ENCODE peak calls at places on chromosomes 3 and 15, in four cellular contexts. One of them, this sample, is unnamed.

GRCh38 chr3:189826566-189826965 is 195.4 kb downstream of the TP63 start:
- DNase-seq in HepG2: no peak
- DNase-seq in NT2/D1: no peak
- DNase-seq in H1: no peak
- DNase-seq in this sample: no peak

GRCh38 chr3:127679534-127680145 is 6.9 kb downstream of the ABTB1 start:
- DNase-seq in NT2/D1: no peak
- DNase-seq in H1: peak
- DNase-seq in HepG2: no peak
- DNase-seq in this sample: no peak

GRCh38 chr3:123290962-123291361 is 89.2 kb downstream of the SEC22A start:
- DNase-seq in HepG2: no peak
- DNase-seq in NT2/D1: no peak
- DNase-seq in H1: no peak
- DNase-seq in this sample: no peak

GRCh38 chr15:52745326-52746161 is 44.6 kb downstream of the ONECUT1 start:
- DNase-seq in NT2/D1: peak
- DNase-seq in H1: peak
- DNase-seq in HepG2: no peak
- DNase-seq in this sample: no peak

GRCh38 chr3:165526367-165526766 is 310.9 kb downstream of the BCHE start:
- DNase-seq in H1: no peak
- DNase-seq in NT2/D1: no peak
- DNase-seq in HepG2: no peak
- DNase-seq in this sample: no peak

GRCh38 chr15:90818251-90819210 is 49.9 kb upstream of the FURIN start:
- DNase-seq in NT2/D1: no peak
- DNase-seq in HepG2: peak
- DNase-seq in H1: peak
- DNase-seq in this sample: no peak

GRCh38 chr3:15556512-15556911 is 35.0 kb upstream of the COLQ start:
- DNase-seq in NT2/D1: no peak
- DNase-seq in HepG2: no peak
- DNase-seq in H1: no peak
- DNase-seq in this sample: no peak

GRCh38 chr15:90351479-90352108 is 490 bp upstream of the ZNF774 start:
- DNase-seq in HepG2: no peak
- DNase-seq in NT2/D1: no peak
- DNase-seq in H1: peak
- DNase-seq in this sample: no peak

GRCh38 chr15:88900309-88900981 is 5.1 kb upstream of the HAPLN3 start:
- DNase-seq in H1: no peak
- DNase-seq in HepG2: no peak
- DNase-seq in NT2/D1: no peak
- DNase-seq in this sample: no peak

GRCh38 chr3:148697311-148698189 is at the start of gene AGTR1:
- DNase-seq in HepG2: no peak
- DNase-seq in NT2/D1: peak
- DNase-seq in H1: peak
- DNase-seq in this sample: peak

GRCh38 chr15:63038926-63039673 is 3.4 kb upstream of the TPM1 start:
- DNase-seq in HepG2: no peak
- DNase-seq in NT2/D1: no peak
- DNase-seq in H1: no peak
- DNase-seq in this sample: no peak

GRCh38 chr15:63035977-63036376 is 6.6 kb upstream of the TPM1 start:
- DNase-seq in NT2/D1: no peak
- DNase-seq in HepG2: no peak
- DNase-seq in H1: no peak
- DNase-seq in this sample: no peak

GRCh38 chr15:63040509-63040908 is 2.0 kb upstream of the TPM1 start:
- DNase-seq in H1: no peak
- DNase-seq in NT2/D1: no peak
- DNase-seq in HepG2: no peak
- DNase-seq in this sample: no peak

GRCh38 chr15:63039811-63040210 is 2.7 kb upstream of the TPM1 start:
- DNase-seq in NT2/D1: no peak
- DNase-seq in H1: no peak
- DNase-seq in HepG2: no peak
- DNase-seq in this sample: no peak

GRCh38 chr15:63037996-63038720 is 4.4 kb upstream of the TPM1 start:
- DNase-seq in H1: no peak
- DNase-seq in NT2/D1: no peak
- DNase-seq in HepG2: no peak
- DNase-seq in this sample: no peak
- TF ChIP-seq SUZ12 in H1: no peak
- TF ChIP-seq SUZ12 in NT2/D1: no peak
- TF ChIP-seq SUZ12 in HepG2: no peak
- TF ChIP-seq SUZ12 in this sample: no peak

GRCh38 chr3:135840436-135840835 is 125.1 kb upstream of the PPP2R3A start:
- DNase-seq in NT2/D1: no peak
- DNase-seq in HepG2: no peak
- DNase-seq in H1: no peak
- DNase-seq in this sample: no peak
- TF ChIP-seq SUZ12 in NT2/D1: no peak
- TF ChIP-seq SUZ12 in HepG2: no peak
- TF ChIP-seq SUZ12 in H1: no peak
- TF ChIP-seq SUZ12 in this sample: no peak

DNA sequence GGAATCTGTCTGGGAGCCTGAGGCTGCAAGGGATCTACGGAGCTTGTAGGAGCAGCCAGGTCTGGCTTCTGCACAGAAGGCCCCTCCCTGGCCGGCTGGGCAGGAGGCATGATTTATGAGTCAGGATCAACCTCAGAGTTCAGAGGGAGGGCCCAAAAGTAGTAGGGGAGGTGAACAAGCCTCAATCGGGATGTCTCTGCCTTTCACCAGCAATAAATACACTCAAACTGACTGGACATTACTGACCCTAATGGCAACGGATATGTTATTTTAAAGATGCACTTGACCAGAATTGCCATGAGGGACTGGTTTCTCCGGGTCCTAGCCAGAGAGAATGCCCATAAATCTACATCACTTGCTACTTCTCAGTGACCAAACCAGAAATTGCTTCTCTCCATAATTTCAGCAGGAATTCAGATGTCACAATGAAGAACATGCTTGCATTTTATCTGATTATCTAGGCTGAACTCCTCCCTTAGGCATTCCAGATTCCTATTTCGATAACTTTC is 109.6 kb upstream of the LMOD3 start:
- DNase-seq in NT2/D1: no peak
- DNase-seq in H1: no peak
- DNase-seq in HepG2: no peak
- DNase-seq in this sample: peak
- TF ChIP-seq SUZ12 in NT2/D1: no peak
- TF ChIP-seq SUZ12 in H1: no peak
- TF ChIP-seq SUZ12 in HepG2: no peak
- TF ChIP-seq SUZ12 in this sample: no peak

DNA sequence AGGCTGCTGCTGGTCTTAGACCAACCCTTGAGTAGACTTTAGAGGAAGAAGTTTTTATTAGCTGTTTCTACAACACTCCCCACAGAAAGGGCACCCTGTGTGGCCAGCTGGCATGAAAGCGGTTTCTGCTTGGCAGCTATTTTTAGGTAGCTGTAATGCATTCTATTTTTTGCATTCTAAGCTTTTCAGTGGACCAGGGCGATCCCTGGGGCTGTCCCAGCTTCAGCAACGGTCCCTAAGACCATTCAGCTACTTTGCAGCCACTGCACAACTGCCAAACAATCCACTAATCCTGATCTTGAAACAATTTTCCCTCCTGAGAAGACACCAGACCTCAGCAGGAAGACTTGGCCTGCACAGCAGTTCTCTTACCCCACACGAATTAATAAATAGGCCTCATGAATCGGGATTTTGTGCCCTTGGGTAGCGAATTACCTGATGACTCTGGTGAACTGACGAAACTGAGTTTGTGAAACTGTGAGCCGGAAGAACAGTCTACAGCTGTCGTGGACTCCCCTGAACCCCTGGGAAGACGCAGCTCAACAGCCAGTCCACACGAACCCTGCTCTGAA is 14.6 kb upstream of the TFRC start:
- DNase-seq in NT2/D1: no peak
- DNase-seq in H1: no peak
- DNase-seq in HepG2: no peak
- DNase-seq in this sample: no peak
- TF ChIP-seq SUZ12 in NT2/D1: no peak
- TF ChIP-seq SUZ12 in H1: no peak
- TF ChIP-seq SUZ12 in HepG2: no peak
- TF ChIP-seq SUZ12 in this sample: no peak

DNA sequence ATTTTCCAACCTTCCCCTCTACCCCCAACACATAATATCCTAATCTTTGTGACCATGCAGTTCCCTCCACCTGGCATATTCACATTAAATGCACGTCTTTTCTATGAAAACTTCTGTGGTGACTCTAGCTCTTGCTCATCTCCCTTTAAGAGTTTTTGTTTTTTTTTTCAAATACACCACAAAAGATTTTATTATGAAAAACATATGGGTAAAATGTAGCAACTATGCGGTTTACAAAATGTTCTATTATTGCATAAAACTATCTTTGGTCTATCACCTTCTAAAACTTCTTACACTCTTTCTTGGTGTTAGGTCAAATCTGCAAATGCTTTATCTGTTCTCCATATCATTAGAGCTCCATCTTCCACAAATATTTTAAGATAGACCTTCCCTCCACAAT is 38.6 kb upstream of the ADGRG7 start:
- DNase-seq in HepG2: no peak
- DNase-seq in NT2/D1: no peak
- DNase-seq in H1: no peak
- DNase-seq in this sample: no peak
- TF ChIP-seq SUZ12 in HepG2: no peak
- TF ChIP-seq SUZ12 in NT2/D1: no peak
- TF ChIP-seq SUZ12 in H1: no peak
- TF ChIP-seq SUZ12 in this sample: no peak

DNA sequence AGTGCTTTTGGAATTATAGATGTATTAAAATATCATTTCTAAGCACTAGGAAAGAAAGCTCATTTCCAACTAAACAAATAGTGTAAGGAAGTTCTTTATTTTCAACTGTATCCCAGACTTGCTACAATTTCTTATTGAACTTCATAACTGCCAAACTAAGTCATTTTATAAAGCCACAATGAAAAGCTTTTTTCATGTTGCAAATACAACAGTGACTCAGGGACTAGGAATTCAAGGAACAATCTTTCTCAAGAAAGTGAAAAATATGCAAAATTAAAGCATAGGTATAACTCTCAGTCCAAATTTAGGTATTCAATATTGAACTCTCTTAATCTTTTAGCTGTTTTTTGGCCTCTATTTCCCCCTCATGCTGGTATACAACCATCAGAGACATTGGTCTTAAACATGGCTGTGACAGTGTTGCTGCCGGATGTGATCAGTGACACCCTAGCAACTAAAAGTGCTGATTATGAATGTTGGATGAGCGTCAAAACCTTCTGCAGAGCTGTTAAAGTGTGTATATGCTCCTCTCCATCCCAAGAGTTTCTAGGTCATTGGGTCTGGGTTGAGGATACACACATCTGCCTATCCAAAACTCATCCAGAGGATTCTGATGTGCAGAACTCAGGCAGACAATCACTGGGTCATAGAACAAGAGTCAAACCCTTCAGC is 476.9 kb downstream of the ZNF385D start:
- DNase-seq in H1: no peak
- DNase-seq in HepG2: no peak
- DNase-seq in NT2/D1: no peak
- DNase-seq in this sample: no peak
- TF ChIP-seq SUZ12 in H1: no peak
- TF ChIP-seq SUZ12 in HepG2: no peak
- TF ChIP-seq SUZ12 in NT2/D1: no peak
- TF ChIP-seq SUZ12 in this sample: no peak

GRCh38 chr15:81887913-81888312 is 157.9 kb downstream of the MEX3B start:
- DNase-seq in HepG2: no peak
- DNase-seq in NT2/D1: no peak
- DNase-seq in H1: no peak
- DNase-seq in this sample: no peak
- TF ChIP-seq SUZ12 in HepG2: no peak
- TF ChIP-seq SUZ12 in NT2/D1: no peak
- TF ChIP-seq SUZ12 in H1: no peak
- TF ChIP-seq SUZ12 in this sample: no peak

GRCh38 chr15:83094592-83094991 is 12.9 kb upstream of the TM6SF1 start:
- DNase-seq in HepG2: no peak
- DNase-seq in H1: no peak
- DNase-seq in NT2/D1: no peak
- DNase-seq in this sample: no peak

GRCh38 chr15:83087535-83087934 is 19.9 kb upstream of the TM6SF1 start:
- DNase-seq in H1: no peak
- DNase-seq in HepG2: no peak
- DNase-seq in NT2/D1: no peak
- DNase-seq in this sample: no peak

GRCh38 chr15:83088876-83089275 is 18.6 kb upstream of the TM6SF1 start:
- DNase-seq in H1: no peak
- DNase-seq in HepG2: no peak
- DNase-seq in NT2/D1: no peak
- DNase-seq in this sample: no peak

GRCh38 chr15:83090465-83090864 is 17.0 kb upstream of the TM6SF1 start:
- DNase-seq in HepG2: no peak
- DNase-seq in NT2/D1: no peak
- DNase-seq in H1: no peak
- DNase-seq in this sample: no peak

GRCh38 chr15:83092309-83092976 is 15.0 kb upstream of the TM6SF1 start:
- DNase-seq in H1: no peak
- DNase-seq in HepG2: no peak
- DNase-seq in NT2/D1: no peak
- DNase-seq in this sample: no peak
- TF ChIP-seq SUZ12 in H1: no peak
- TF ChIP-seq SUZ12 in HepG2: no peak
- TF ChIP-seq SUZ12 in NT2/D1: no peak
- TF ChIP-seq SUZ12 in this sample: no peak

This sample was measured in HEK293T.